ENCODE peak calls at places on chromosome 16, in five cellular contexts. Z, V, W, Y and P are unnamed samples.

GRCh38 chr16:8849411-8850011 is 19.3 kb downstream of the CARHSP1 start:
- DNase-seq in V (no peak), Z (no peak), W (peak), Y (no peak), P (no peak)

GRCh38 chr16:52283018-52283417 is 263.9 kb downstream of the TOX3 start:
- DNase-seq in Z (no peak), V (no peak), Y (no peak), W (no peak), P (peak)

GRCh38 chr16:4477966-4478365 is 1.8 kb downstream of the HMOX2 start:
- DNase-seq in Z (no peak), W (no peak), V (peak), Y (no peak), P (no peak)

GRCh38 chr16:70466812-70467090 is 12.4 kb downstream of the FCSK start:
- DNase-seq in Y (no peak), W (no peak), Z (no peak), V (no peak), P (no peak)

GRCh38 chr16:11526921-11527320 is 59.8 kb downstream of the LITAF start:
- DNase-seq in Y (no peak), Z (peak), W (no peak), V (no peak), P (no peak)

GRCh38 chr16:69934751-69935150 is 16.4 kb upstream of the CLEC18A start:
- DNase-seq in Z (no peak), V (no peak), W (no peak), Y (no peak), P (no peak)

GRCh38 chr16:29943846-29944669 is 17.8 kb upstream of the TMEM219 start:
- DNase-seq in Y (no peak), Z (peak), V (peak), W (peak), P (peak)

GRCh38 chr16:3045758-3046505 is 429 bp upstream of the MMP25 start:
- DNase-seq in Z (peak), V (no peak), Y (no peak), W (no peak), P (no peak)

GRCh38 chr16:10657925-10658324 is 36.8 kb downstream of the TEKT5 start:
- DNase-seq in V (no peak), Z (no peak), W (no peak), Y (no peak), P (no peak)

GRCh38 chr16:22977294-22977697 is 163.3 kb downstream of the HS3ST2 start:
- DNase-seq in Y (no peak), Z (no peak), V (no peak), W (no peak), P (peak)

GRCh38 chr16:16183562-16183961 is 39.7 kb downstream of the ABCC6 start:
- DNase-seq in Y (no peak), W (no peak), V (no peak), Z (peak), P (no peak)

GRCh38 chr16:55403464-55403863 is 75.5 kb upstream of the MMP2 start:
- DNase-seq in Y (no peak), W (no peak), Z (no peak), V (no peak), P (no peak)

GRCh38 chr16:24800586-24800985 is 45.2 kb upstream of the SLC5A11 start:
- DNase-seq in Z (no peak), V (peak), Y (no peak), W (no peak), P (no peak)

GRCh38 chr16:89574681-89575246 is 794 bp upstream of the CPNE7 start:
- DNase-seq in V (peak), Y (no peak), W (no peak), Z (peak), P (no peak)

GRCh38 chr16:66190411-66190810 is 176.1 kb upstream of the CDH5 start:
- DNase-seq in Y (no peak), V (no peak), Z (no peak), W (no peak), P (no peak)

GRCh38 chr16:85680352-85680944 is 8.3 kb downstream of the GINS2 start:
- DNase-seq in Z (no peak), W (no peak), Y (no peak), V (no peak), P (no peak)

GRCh38 chr16:11349599-11350276 is 4.5 kb downstream of the RMI2 start:
- DNase-seq in Y (no peak), W (no peak), Z (no peak), V (peak), P (peak)

GRCh38 chr16:56513972-56514371 is 5.9 kb downstream of the BBS2 start:
- DNase-seq in W (no peak), V (peak), Y (peak), Z (peak), P (no peak)

GRCh38 chr16:65546353-65546791 is 424.5 kb upstream of the CDH11 start:
- DNase-seq in W (no peak), Z (no peak), Y (no peak), V (peak), P (peak)

GRCh38 chr16:62644030-62644812 is 608.0 kb upstream of the CDH8 start:
- DNase-seq in Z (no peak), V (no peak), Y (no peak), W (no peak), P (no peak)